ENCODE peak calls at places on chromosomes 5 and 9, in nine cellular contexts. One of them, this sample, is unnamed.

GRCh38 chr9:124429530-124429867 is 14.3 kb upstream of the PSMB7 start:
- DNase-seq in transverse colon: no peak
- DNase-seq in stomach: no peak
- DNase-seq in A549: no peak
- DNase-seq in heart left ventricle: peak
- DNase-seq in ovary: no peak
- DNase-seq in HCT116: no peak
- DNase-seq in adrenal gland: peak
- DNase-seq in esophagus muscularis mucosa: peak
- DNase-seq in this sample: no peak

GRCh38 chr5:107951322-107951721 is 280.6 kb upstream of the EFNA5 start:
- DNase-seq in transverse colon: no peak
- DNase-seq in stomach: no peak
- DNase-seq in A549: no peak
- DNase-seq in heart left ventricle: no peak
- DNase-seq in ovary: no peak
- DNase-seq in HCT116: no peak
- DNase-seq in adrenal gland: no peak
- DNase-seq in esophagus muscularis mucosa: no peak
- DNase-seq in this sample: no peak

GRCh38 chr9:13430717-13431116 is 151.2 kb upstream of the MPDZ start:
- DNase-seq in transverse colon: no peak
- DNase-seq in stomach: no peak
- DNase-seq in A549: no peak
- DNase-seq in heart left ventricle: no peak
- DNase-seq in ovary: no peak
- DNase-seq in HCT116: no peak
- DNase-seq in adrenal gland: no peak
- DNase-seq in esophagus muscularis mucosa: no peak
- DNase-seq in this sample: no peak

GRCh38 chr5:149546974-149547373 is 4.3 kb downstream of the CSNK1A1 start:
- DNase-seq in transverse colon: no peak
- DNase-seq in stomach: no peak
- DNase-seq in A549: no peak
- DNase-seq in heart left ventricle: no peak
- DNase-seq in ovary: no peak
- DNase-seq in HCT116: no peak
- DNase-seq in adrenal gland: no peak
- DNase-seq in esophagus muscularis mucosa: no peak
- DNase-seq in this sample: no peak

GRCh38 chr9:18976368-18977238 is 56.4 kb downstream of the SAXO1 start:
- DNase-seq in transverse colon: no peak
- DNase-seq in stomach: peak
- DNase-seq in A549: no peak
- DNase-seq in heart left ventricle: no peak
- DNase-seq in ovary: no peak
- DNase-seq in HCT116: no peak
- DNase-seq in adrenal gland: no peak
- DNase-seq in esophagus muscularis mucosa: no peak
- DNase-seq in this sample: no peak

GRCh38 chr5:67246546-67246945 is 49.9 kb upstream of the CD180 start:
- DNase-seq in transverse colon: no peak
- DNase-seq in stomach: no peak
- DNase-seq in A549: no peak
- DNase-seq in heart left ventricle: no peak
- DNase-seq in ovary: no peak
- DNase-seq in HCT116: no peak
- DNase-seq in adrenal gland: no peak
- DNase-seq in esophagus muscularis mucosa: no peak
- DNase-seq in this sample: no peak

GRCh38 chr9:122370869-122371467 is at the start of gene PTGS1:
- DNase-seq in transverse colon: peak
- DNase-seq in stomach: peak
- DNase-seq in A549: no peak
- DNase-seq in heart left ventricle: peak
- DNase-seq in ovary: no peak
- DNase-seq in HCT116: no peak
- DNase-seq in adrenal gland: peak
- DNase-seq in esophagus muscularis mucosa: no peak
- DNase-seq in this sample: peak

GRCh38 chr9:130262061-130262745 is 3.4 kb upstream of the HMCN2 start:
- DNase-seq in transverse colon: no peak
- DNase-seq in stomach: no peak
- DNase-seq in A549: no peak
- DNase-seq in heart left ventricle: peak
- DNase-seq in ovary: no peak
- DNase-seq in HCT116: no peak
- DNase-seq in adrenal gland: no peak
- DNase-seq in esophagus muscularis mucosa: no peak
- DNase-seq in this sample: no peak

GRCh38 chr5:176614805-176615478 is 5.0 kb upstream of the GPRIN1 start:
- DNase-seq in transverse colon: no peak
- DNase-seq in stomach: no peak
- DNase-seq in A549: peak
- DNase-seq in heart left ventricle: no peak
- DNase-seq in ovary: no peak
- DNase-seq in HCT116: no peak
- DNase-seq in adrenal gland: peak
- DNase-seq in esophagus muscularis mucosa: no peak
- DNase-seq in this sample: no peak

GRCh38 chr5:124337996-124338395 is 408.4 kb downstream of the ZNF608 start:
- DNase-seq in transverse colon: no peak
- DNase-seq in stomach: no peak
- DNase-seq in A549: no peak
- DNase-seq in heart left ventricle: no peak
- DNase-seq in ovary: no peak
- DNase-seq in HCT116: no peak
- DNase-seq in adrenal gland: no peak
- DNase-seq in esophagus muscularis mucosa: no peak
- DNase-seq in this sample: no peak
- H3K4me3 ChIP-seq in transverse colon: no peak
- H3K4me3 ChIP-seq in stomach: no peak
- H3K4me3 ChIP-seq in A549: no peak
- H3K4me3 ChIP-seq in heart left ventricle: no peak
- H3K4me3 ChIP-seq in ovary: no peak
- H3K4me3 ChIP-seq in HCT116: no peak
- H3K4me3 ChIP-seq in adrenal gland: no peak
- H3K4me3 ChIP-seq in esophagus muscularis mucosa: no peak
- H3K4me3 ChIP-seq in this sample: no peak

DNA sequence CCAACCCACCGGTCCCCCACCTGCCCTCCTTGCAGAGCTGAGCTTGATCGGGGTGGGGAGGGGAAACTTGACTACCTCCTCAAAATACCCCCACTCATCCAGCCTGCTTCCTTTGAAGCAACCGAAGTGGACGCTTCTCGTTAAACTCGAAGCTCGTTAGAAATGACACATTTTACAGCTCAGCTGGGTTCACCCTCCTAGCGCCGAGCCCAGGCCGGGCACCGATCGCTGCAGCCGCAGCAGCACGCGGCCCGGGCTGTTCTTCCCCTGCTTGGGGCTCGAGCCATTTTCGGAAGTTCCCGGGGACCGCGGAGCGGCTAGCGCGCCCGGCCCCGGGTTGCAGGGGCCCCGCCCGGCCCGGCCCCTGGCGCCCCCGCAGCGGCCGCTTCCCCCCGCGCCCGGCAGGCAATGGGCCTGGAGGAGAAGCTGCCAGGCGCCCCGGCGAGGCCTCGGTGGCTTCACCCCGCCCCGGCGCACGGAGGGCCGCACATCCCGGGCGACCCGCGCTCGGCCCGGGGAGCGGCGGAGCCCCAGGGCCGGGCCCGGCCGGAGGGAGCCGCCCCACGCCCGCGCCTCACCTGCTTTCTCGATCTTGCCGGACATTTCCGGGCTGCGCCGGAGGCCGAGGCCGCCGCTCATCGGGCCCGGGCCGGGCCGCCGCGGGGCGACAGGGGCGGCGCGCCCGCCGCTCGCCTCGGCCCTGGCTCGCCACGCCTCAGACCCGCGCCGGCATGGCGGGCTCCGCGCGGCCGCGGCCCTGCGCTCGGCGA is 499 bp downstream of the RAPGEF1 start:
- DNase-seq in transverse colon: peak
- DNase-seq in stomach: peak
- DNase-seq in A549: no peak
- DNase-seq in heart left ventricle: peak
- DNase-seq in ovary: peak
- DNase-seq in HCT116: no peak
- DNase-seq in adrenal gland: peak
- DNase-seq in esophagus muscularis mucosa: no peak
- DNase-seq in this sample: peak
- TF ChIP-seq POLR2A in transverse colon: no peak
- TF ChIP-seq POLR2A in stomach: no peak
- TF ChIP-seq POLR2A in A549: no peak
- TF ChIP-seq POLR2A in heart left ventricle: no peak
- TF ChIP-seq POLR2A in ovary: no peak
- TF ChIP-seq POLR2A in HCT116: no peak
- TF ChIP-seq POLR2A in adrenal gland: peak
- TF ChIP-seq POLR2A in esophagus muscularis mucosa: no peak
- TF ChIP-seq POLR2A in this sample: no peak

GRCh38 chr9:92748233-92748497 is 16.5 kb downstream of the BICD2 start:
- DNase-seq in transverse colon: no peak
- DNase-seq in stomach: no peak
- DNase-seq in A549: no peak
- DNase-seq in heart left ventricle: no peak
- DNase-seq in ovary: no peak
- DNase-seq in HCT116: no peak
- DNase-seq in adrenal gland: no peak
- DNase-seq in esophagus muscularis mucosa: no peak
- DNase-seq in this sample: no peak

GRCh38 chr9:92745881-92746280 is 18.8 kb downstream of the BICD2 start:
- DNase-seq in transverse colon: no peak
- DNase-seq in stomach: no peak
- DNase-seq in A549: no peak
- DNase-seq in heart left ventricle: no peak
- DNase-seq in ovary: peak
- DNase-seq in HCT116: no peak
- DNase-seq in adrenal gland: peak
- DNase-seq in esophagus muscularis mucosa: no peak
- DNase-seq in this sample: no peak

GRCh38 chr9:92746567-92747458 is 17.8 kb downstream of the BICD2 start:
- DNase-seq in transverse colon: no peak
- DNase-seq in stomach: no peak
- DNase-seq in A549: no peak
- DNase-seq in heart left ventricle: no peak
- DNase-seq in ovary: peak
- DNase-seq in HCT116: no peak
- DNase-seq in adrenal gland: no peak
- DNase-seq in esophagus muscularis mucosa: no peak
- DNase-seq in this sample: no peak

GRCh38 chr9:92749071-92749933 is 15.3 kb downstream of the BICD2 start:
- DNase-seq in transverse colon: no peak
- DNase-seq in stomach: no peak
- DNase-seq in A549: no peak
- DNase-seq in heart left ventricle: no peak
- DNase-seq in ovary: no peak
- DNase-seq in HCT116: no peak
- DNase-seq in adrenal gland: no peak
- DNase-seq in esophagus muscularis mucosa: no peak
- DNase-seq in this sample: no peak

GRCh38 chr9:92747459-92748232 is 17.0 kb downstream of the BICD2 start:
- DNase-seq in transverse colon: no peak
- DNase-seq in stomach: no peak
- DNase-seq in A549: no peak
- DNase-seq in heart left ventricle: no peak
- DNase-seq in ovary: peak
- DNase-seq in HCT116: no peak
- DNase-seq in adrenal gland: peak
- DNase-seq in esophagus muscularis mucosa: no peak
- DNase-seq in this sample: no peak
- H3K27ac ChIP-seq in transverse colon: no peak
- H3K27ac ChIP-seq in stomach: no peak
- H3K27ac ChIP-seq in A549: no peak
- H3K27ac ChIP-seq in heart left ventricle: peak
- H3K27ac ChIP-seq in ovary: no peak
- H3K27ac ChIP-seq in HCT116: peak
- H3K27ac ChIP-seq in adrenal gland: no peak
- H3K27ac ChIP-seq in esophagus muscularis mucosa: peak
- H3K27ac ChIP-seq in this sample: no peak

DNA sequence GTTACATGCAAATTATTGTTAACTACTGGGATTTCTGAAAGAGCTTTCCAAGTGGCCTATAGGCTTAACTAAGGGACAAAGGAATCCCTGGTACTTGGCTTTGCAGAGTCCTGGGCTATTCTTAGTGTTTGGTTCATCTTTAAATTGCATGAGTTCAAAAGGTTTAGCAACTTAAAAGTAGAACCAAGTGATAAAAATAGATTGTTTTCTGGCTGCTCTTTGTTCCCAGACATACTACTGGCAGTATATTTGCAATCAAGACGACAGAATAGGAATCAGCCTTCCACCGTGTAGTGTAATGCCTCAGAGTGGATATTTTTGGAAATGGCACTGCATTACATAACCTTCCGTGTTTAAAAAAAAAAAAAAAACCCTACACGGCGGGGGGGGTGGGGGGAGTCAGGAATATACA is 1.0 kb downstream of the NREP start:
- DNase-seq in transverse colon: no peak
- DNase-seq in stomach: no peak
- DNase-seq in A549: no peak
- DNase-seq in heart left ventricle: no peak
- DNase-seq in ovary: no peak
- DNase-seq in HCT116: no peak
- DNase-seq in adrenal gland: no peak
- DNase-seq in esophagus muscularis mucosa: no peak
- DNase-seq in this sample: no peak
- H3K4me3 ChIP-seq in transverse colon: peak
- H3K4me3 ChIP-seq in stomach: peak
- H3K4me3 ChIP-seq in A549: no peak
- H3K4me3 ChIP-seq in heart left ventricle: peak
- H3K4me3 ChIP-seq in ovary: peak
- H3K4me3 ChIP-seq in HCT116: no peak
- H3K4me3 ChIP-seq in adrenal gland: no peak
- H3K4me3 ChIP-seq in esophagus muscularis mucosa: peak
- H3K4me3 ChIP-seq in this sample: no peak

This sample was measured in testis.